ENCODE peak calls at places on chromosome 18, in ten cellular contexts. N is nephron progenitor cell; O is GM12864; P is CD8-positive, alpha-beta T cell; I is kidney; K is endodermal cell; E is body of pancreas; G is sigmoid colon; S is thyroid gland; Z is dorsolateral prefrontal cortex. Q is an unnamed sample.

GRCh38 chr18:37486848-37487247 is 78.8 kb downstream of the CELF4 start:
- DNase-seq in P (no peak), G (no peak), Z (no peak), I (no peak), S (no peak), N (no peak), K (no peak), O (no peak), E (no peak), Q (no peak)

GRCh38 chr18:39624934-39625333 is 2059.3 kb upstream of the CELF4 start:
- DNase-seq in N (no peak), Z (no peak), O (no peak), S (no peak), G (no peak), P (no peak), I (no peak), E (no peak), K (no peak), Q (no peak)

GRCh38 chr18:47184419-47185050 is 8.4 kb upstream of the IER3IP1 start:
- DNase-seq in P (no peak), S (no peak), E (peak; percentile 73), N (no peak), I (no peak), K (no peak), G (peak; percentile 65), Z (no peak), O (no peak), Q (no peak)

GRCh38 chr18:28854964-28855363 is 678.0 kb upstream of the CDH2 start:
- DNase-seq in K (no peak), N (no peak), E (no peak), S (no peak), P (no peak), O (no peak), Z (no peak), G (no peak), I (no peak), Q (no peak)

GRCh38 chr18:50819027-50819726 is 639 bp downstream of the MRO start:
- DNase-seq in I (peak; percentile 84), S (peak; percentile 89), E (peak; percentile 79), N (peak; percentile 47), O (no peak), Z (peak; percentile 19), K (peak; percentile 91), P (no peak), G (peak; percentile 67), Q (peak; percentile 7)

GRCh38 chr18:55857961-55858360 is 270.0 kb upstream of the TCF4 start:
- DNase-seq in I (no peak), Z (no peak), P (no peak), G (no peak), N (no peak), O (no peak), S (no peak), K (no peak), E (no peak), Q (no peak)

GRCh38 chr18:34023471-34023870 is 201.2 kb downstream of the NOL4 start:
- DNase-seq in I (no peak), O (no peak), Z (no peak), G (no peak), K (peak; percentile 59), N (no peak), E (no peak), P (no peak), S (no peak), Q (no peak)

GRCh38 chr18:78679861-78680260 is 299.8 kb upstream of the SALL3 start:
- DNase-seq in Z (no peak), G (peak; percentile 28), I (peak; percentile 44), E (no peak), P (no peak), K (no peak), N (no peak), S (no peak), O (no peak), Q (no peak)

GRCh38 chr18:75106746-75107145 is 102.2 kb downstream of the PTGR3 start:
- DNase-seq in S (no peak), N (no peak), K (no peak), E (no peak), G (no peak), I (no peak), Z (no peak), P (no peak), O (no peak), Q (no peak)

GRCh38 chr18:36402765-36403396 is 105.4 kb downstream of the FHOD3 start:
- DNase-seq in P (no peak), G (peak; percentile 78), Z (no peak), N (no peak), O (no peak), I (no peak), E (peak; percentile 29), S (no peak), K (peak; percentile 73), Q (no peak)
- TF ChIP-seq CTCF in P (no peak), G (no peak), Z (no peak), N (no peak), O (peak; percentile 8), I (no peak), E (no peak), S (no peak), K (peak; percentile 61), Q (no peak)

DNA sequence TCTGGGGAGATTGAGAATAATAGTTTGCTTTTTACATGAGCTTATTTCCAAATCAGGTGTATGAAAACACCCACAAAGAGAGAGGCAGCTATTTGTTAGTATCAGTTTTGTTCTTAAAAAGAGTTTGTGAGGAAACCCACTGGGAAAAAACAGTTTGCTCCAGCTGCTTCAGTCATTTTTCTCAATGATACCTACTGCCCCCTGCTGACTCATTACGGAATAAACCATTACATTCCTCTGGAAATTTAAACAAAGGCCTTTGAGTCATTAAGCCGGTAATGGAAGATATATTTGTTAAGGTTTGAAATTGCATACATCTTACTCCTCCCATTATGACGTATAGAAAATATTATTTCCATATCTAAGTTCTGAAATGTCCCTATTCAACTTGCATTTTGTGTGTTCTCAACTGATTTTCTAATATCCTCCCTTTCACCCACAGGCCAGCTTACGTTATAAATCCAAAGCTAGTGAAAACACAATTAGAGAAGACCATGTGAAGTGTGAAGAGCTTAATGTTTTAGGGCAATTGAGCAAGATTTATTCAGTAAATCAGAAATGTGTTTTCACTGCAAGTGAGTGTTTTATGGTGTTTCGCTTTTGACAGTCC is 761.6 kb downstream of the DSC3 start:
- DNase-seq in I (no peak), N (peak; percentile 27), G (no peak), O (no peak), Z (no peak), E (peak; percentile 13), S (no peak), K (peak; percentile 52), P (no peak), Q (peak; percentile 56)
- TF ChIP-seq CTCF in I (peak; percentile 30), N (peak; percentile 79), G (no peak), O (peak; percentile 53), Z (peak; percentile 74), E (peak; percentile 38), S (peak; percentile 67), K (peak; percentile 87), P (no peak), Q (peak; percentile 83)

GRCh38 chr18:58409802-58410445 is 219.0 kb downstream of the ALPK2 start:
- DNase-seq in I (no peak), S (no peak), E (no peak), P (no peak), N (no peak), G (no peak), Z (no peak), K (no peak), O (no peak), Q (no peak)

GRCh38 chr18:58408665-58409064 is 220.2 kb downstream of the ALPK2 start:
- DNase-seq in S (no peak), E (no peak), Z (no peak), N (no peak), G (no peak), K (no peak), I (no peak), P (no peak), O (no peak), Q (no peak)

GRCh38 chr18:58405107-58405898 is 223.6 kb downstream of the ALPK2 start:
- DNase-seq in P (no peak), S (no peak), I (no peak), N (no peak), G (no peak), Z (no peak), O (no peak), E (no peak), K (peak; percentile 43), Q (no peak)

GRCh38 chr18:58407263-58407648 is 221.6 kb downstream of the ALPK2 start:
- DNase-seq in E (no peak), I (no peak), G (no peak), Z (no peak), K (no peak), S (no peak), N (no peak), P (no peak), O (no peak), Q (no peak)

GRCh38 chr18:58407649-58408407 is 221.1 kb downstream of the ALPK2 start:
- DNase-seq in I (no peak), N (no peak), P (no peak), S (no peak), E (no peak), Z (no peak), G (no peak), K (no peak), O (no peak), Q (no peak)
- TF ChIP-seq CTCF in I (no peak), N (no peak), P (no peak), S (no peak), E (no peak), Z (no peak), G (no peak), K (peak; percentile 71), O (peak; percentile 9), Q (peak; percentile 28)

GRCh38 chr18:65436430-65436829 is 314.4 kb upstream of the CDH7 start:
- DNase-seq in P (no peak), S (no peak), G (no peak), N (no peak), K (peak; percentile 80), E (no peak), Z (no peak), I (no peak), O (no peak), Q (no peak)

GRCh38 chr18:65435529-65435928 is 315.3 kb upstream of the CDH7 start:
- DNase-seq in N (no peak), I (no peak), G (no peak), E (no peak), P (no peak), Z (no peak), K (no peak), O (no peak), S (no peak), Q (no peak)

DNA sequence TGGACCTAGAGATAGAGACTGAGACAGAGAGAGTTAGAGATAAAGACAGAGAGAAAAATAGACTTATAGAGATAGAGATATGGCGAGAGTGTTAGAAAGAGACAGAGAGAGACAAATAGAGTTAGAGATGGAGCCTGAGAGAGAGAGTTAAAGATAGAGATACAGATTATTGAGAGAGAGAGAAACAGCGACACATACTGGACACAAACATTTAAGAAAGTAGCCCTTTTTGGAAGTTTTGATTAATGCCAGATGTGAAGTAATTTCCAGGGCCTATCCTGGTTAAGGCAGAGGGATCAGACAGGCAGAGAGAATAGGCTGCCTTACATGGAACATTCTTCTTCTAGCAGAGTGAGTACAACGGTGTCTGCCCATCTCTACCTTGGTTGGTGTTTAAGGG is 311.6 kb upstream of the CDH7 start:
- DNase-seq in N (no peak), G (no peak), I (no peak), O (no peak), E (no peak), S (no peak), Z (no peak), P (no peak), K (no peak), Q (no peak)
- TF ChIP-seq CTCF in N (peak; percentile 8), G (no peak), I (no peak), O (no peak), E (no peak), S (no peak), Z (no peak), P (no peak), K (peak; percentile 58), Q (peak; percentile 50)